ENCODE peak calls at places on chromosomes 12 and 14, in four cellular contexts. One of them, this sample, is unnamed.

GRCh38 chr14:28767851-28768548 is 1.4 kb downstream of the FOXG1 start:
- DNase-seq in HepG2: no peak
- DNase-seq in GM12878: no peak
- DNase-seq in K562: peak
- DNase-seq in this sample: peak

GRCh38 chr12:123660328-123660727 is 10.6 kb upstream of the TCTN2 start:
- DNase-seq in HepG2: no peak
- DNase-seq in GM12878: no peak
- DNase-seq in K562: no peak
- DNase-seq in this sample: no peak

GRCh38 chr14:63248211-63248610 is 44.0 kb downstream of the RHOJ start:
- DNase-seq in HepG2: no peak
- DNase-seq in GM12878: no peak
- DNase-seq in K562: no peak
- DNase-seq in this sample: no peak

GRCh38 chr12:87444039-87444438 is 585.2 kb downstream of the C12orf50 start:
- DNase-seq in HepG2: no peak
- DNase-seq in GM12878: no peak
- DNase-seq in K562: no peak
- DNase-seq in this sample: no peak

GRCh38 chr12:57574795-57575194 is 16.2 kb upstream of the PIP4K2C start:
- DNase-seq in HepG2: no peak
- DNase-seq in GM12878: no peak
- DNase-seq in K562: no peak
- DNase-seq in this sample: no peak

GRCh38 chr12:59194794-59195193 is 274.5 kb upstream of the LRIG3 start:
- DNase-seq in HepG2: no peak
- DNase-seq in GM12878: no peak
- DNase-seq in K562: no peak
- DNase-seq in this sample: peak

GRCh38 chr14:35416108-35416750 is 11.7 kb upstream of the NFKBIA start:
- DNase-seq in HepG2: no peak
- DNase-seq in GM12878: peak
- DNase-seq in K562: no peak
- DNase-seq in this sample: no peak

GRCh38 chr12:25241171-25242020 is 9.3 kb downstream of the KRAS start:
- DNase-seq in HepG2: peak
- DNase-seq in GM12878: no peak
- DNase-seq in K562: peak
- DNase-seq in this sample: no peak

GRCh38 chr12:4379410-4379809 is at the start of gene FGF23:
- DNase-seq in HepG2: peak
- DNase-seq in GM12878: no peak
- DNase-seq in K562: peak
- DNase-seq in this sample: peak

GRCh38 chr12:119512772-119513497 is 80.6 kb upstream of the TMEM233 start:
- DNase-seq in HepG2: peak
- DNase-seq in GM12878: no peak
- DNase-seq in K562: peak
- DNase-seq in this sample: peak

GRCh38 chr12:93884794-93885460 is 207.8 kb downstream of the CRADD start:
- DNase-seq in HepG2: no peak
- DNase-seq in GM12878: no peak
- DNase-seq in K562: no peak
- DNase-seq in this sample: no peak

GRCh38 chr12:117231750-117232149 is 41.5 kb upstream of the FBXO21 start:
- DNase-seq in HepG2: no peak
- DNase-seq in GM12878: no peak
- DNase-seq in K562: no peak
- DNase-seq in this sample: peak

GRCh38 chr12:107349008-107349747 is 255.8 kb upstream of the CRY1 start:
- DNase-seq in HepG2: peak
- DNase-seq in GM12878: no peak
- DNase-seq in K562: no peak
- DNase-seq in this sample: no peak

GRCh38 chr14:65286443-65286842 is 126.1 kb upstream of the FUT8 start:
- DNase-seq in HepG2: peak
- DNase-seq in GM12878: no peak
- DNase-seq in K562: no peak
- DNase-seq in this sample: no peak

GRCh38 chr12:105279460-105280056 is 43.6 kb upstream of the APPL2 start:
- DNase-seq in HepG2: peak
- DNase-seq in GM12878: no peak
- DNase-seq in K562: peak
- DNase-seq in this sample: peak

GRCh38 chr12:30926243-30927209 is at the start of gene TSPAN11:
- DNase-seq in HepG2: no peak
- DNase-seq in GM12878: no peak
- DNase-seq in K562: no peak
- DNase-seq in this sample: peak

GRCh38 chr12:51295651-51296050 is 25.4 kb upstream of the SMAGP start:
- DNase-seq in HepG2: no peak
- DNase-seq in GM12878: no peak
- DNase-seq in K562: no peak
- DNase-seq in this sample: no peak

GRCh38 chr12:24118675-24119074 is 169.2 kb upstream of the SOX5 start:
- DNase-seq in HepG2: no peak
- DNase-seq in GM12878: no peak
- DNase-seq in K562: no peak
- DNase-seq in this sample: no peak

GRCh38 chr12:90940872-90941499 is 14.0 kb downstream of the CCER1 start:
- DNase-seq in HepG2: peak
- DNase-seq in GM12878: no peak
- DNase-seq in K562: no peak
- DNase-seq in this sample: no peak

GRCh38 chr12:64665506-64665905 is 55.2 kb downstream of the RASSF3 start:
- DNase-seq in HepG2: no peak
- DNase-seq in GM12878: peak
- DNase-seq in K562: no peak
- DNase-seq in this sample: peak

GRCh38 chr14:70415788-70416187 is 1.1 kb downstream of the SYNJ2BP start:
- DNase-seq in HepG2: no peak
- DNase-seq in GM12878: no peak
- DNase-seq in K562: no peak
- DNase-seq in this sample: no peak

GRCh38 chr12:65536876-65537661 is 258.6 kb downstream of the MSRB3 start:
- DNase-seq in HepG2: no peak
- DNase-seq in GM12878: no peak
- DNase-seq in K562: no peak
- DNase-seq in this sample: no peak

GRCh38 chr12:48285751-48286650 is 64.7 kb downstream of the ZNF641 start:
- DNase-seq in HepG2: no peak
- DNase-seq in GM12878: no peak
- DNase-seq in K562: no peak
- DNase-seq in this sample: no peak

GRCh38 chr12:122006186-122006926 is 15.3 kb upstream of the BCL7A start:
- DNase-seq in HepG2: no peak
- DNase-seq in GM12878: no peak
- DNase-seq in K562: no peak
- DNase-seq in this sample: no peak

GRCh38 chr12:13124661-13125505 is 21.4 kb upstream of the GSG1 start:
- DNase-seq in HepG2: no peak
- DNase-seq in GM12878: no peak
- DNase-seq in K562: no peak
- DNase-seq in this sample: no peak

GRCh38 chr12:79618848-79619404 is 71.8 kb downstream of the PAWR start:
- DNase-seq in HepG2: no peak
- DNase-seq in GM12878: no peak
- DNase-seq in K562: no peak
- DNase-seq in this sample: no peak

GRCh38 chr12:92570056-92570753 is 132.6 kb upstream of the PLEKHG7 start:
- DNase-seq in HepG2: peak
- DNase-seq in GM12878: peak
- DNase-seq in K562: peak
- DNase-seq in this sample: peak

GRCh38 chr14:51305761-51306160 is 65.7 kb downstream of the TMX1 start:
- DNase-seq in HepG2: no peak
- DNase-seq in GM12878: no peak
- DNase-seq in K562: no peak
- DNase-seq in this sample: no peak

GRCh38 chr12:130603566-130603965 is 112.5 kb downstream of the RIMBP2 start:
- DNase-seq in HepG2: no peak
- DNase-seq in GM12878: no peak
- DNase-seq in K562: no peak
- DNase-seq in this sample: no peak

GRCh38 chr14:41285193-41285748 is 321.4 kb upstream of the LRFN5 start:
- DNase-seq in HepG2: peak
- DNase-seq in GM12878: no peak
- DNase-seq in K562: no peak
- DNase-seq in this sample: peak

GRCh38 chr14:20415723-20416622 is 2.7 kb upstream of the TEP1 start:
- DNase-seq in HepG2: peak
- DNase-seq in GM12878: peak
- DNase-seq in K562: peak
- DNase-seq in this sample: no peak
- TF ChIP-seq CREM in HepG2: no peak
- TF ChIP-seq CREM in GM12878: no peak
- TF ChIP-seq CREM in K562: no peak
- TF ChIP-seq CREM in this sample: no peak

GRCh38 chr12:18431776-18432175 is 170.5 kb downstream of the PIK3C2G start:
- DNase-seq in HepG2: no peak
- DNase-seq in GM12878: no peak
- DNase-seq in K562: no peak
- DNase-seq in this sample: no peak
- TF ChIP-seq USF2 in HepG2: no peak
- TF ChIP-seq USF2 in GM12878: no peak
- TF ChIP-seq USF2 in K562: no peak
- TF ChIP-seq USF2 in this sample: no peak

GRCh38 chr14:76947078-76947837 is 81.2 kb downstream of the IRF2BPL start:
- DNase-seq in HepG2: peak
- DNase-seq in GM12878: peak
- DNase-seq in K562: peak
- DNase-seq in this sample: peak
- TF ChIP-seq MAX in HepG2: peak
- TF ChIP-seq MAX in GM12878: peak
- TF ChIP-seq MAX in K562: peak
- TF ChIP-seq MAX in this sample: peak

DNA sequence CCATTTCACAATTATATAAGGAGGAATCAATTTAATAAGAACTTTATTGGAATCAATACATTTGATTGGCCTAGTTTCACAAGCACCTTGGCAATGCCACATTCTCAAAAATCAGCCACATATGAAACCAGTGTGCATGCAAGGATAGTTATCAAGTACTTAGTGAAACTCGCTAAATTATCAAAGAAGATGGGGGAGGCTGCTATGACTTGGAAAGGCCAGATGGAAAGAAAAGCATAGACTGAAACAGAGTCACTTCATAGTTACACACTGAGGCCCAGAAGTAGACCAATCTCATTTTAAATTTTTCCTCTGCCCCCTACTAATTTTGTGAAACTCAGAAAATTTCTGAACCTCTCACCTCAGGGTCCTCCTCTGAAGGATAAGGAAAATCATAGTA is 28.3 kb upstream of the IL22 start:
- DNase-seq in HepG2: no peak
- DNase-seq in GM12878: no peak
- DNase-seq in K562: no peak
- DNase-seq in this sample: no peak
- TF ChIP-seq CREM in HepG2: no peak
- TF ChIP-seq CREM in GM12878: no peak
- TF ChIP-seq CREM in K562: no peak
- TF ChIP-seq CREM in this sample: no peak

GRCh38 chr14:102591372-102591943 is 991 bp upstream of the RCOR1 start:
- DNase-seq in HepG2: no peak
- DNase-seq in GM12878: no peak
- DNase-seq in K562: no peak
- DNase-seq in this sample: peak
- TF ChIP-seq USF2 in HepG2: no peak
- TF ChIP-seq USF2 in GM12878: no peak
- TF ChIP-seq USF2 in K562: no peak
- TF ChIP-seq USF2 in this sample: no peak

GRCh38 chr14:93655078-93655750 is 133.1 kb downstream of the PRIMA1 start:
- DNase-seq in HepG2: peak
- DNase-seq in GM12878: peak
- DNase-seq in K562: peak
- DNase-seq in this sample: peak
- TF ChIP-seq MAX in HepG2: no peak
- TF ChIP-seq MAX in GM12878: no peak
- TF ChIP-seq MAX in K562: no peak
- TF ChIP-seq MAX in this sample: no peak